ENCODE peak calls at places on chromosomes 7 and 10, in ten cellular contexts. One of them, this sample, is unnamed.

GRCh38 chr7:112985377-112985987 is 101.1 kb downstream of the GPR85 start:
- DNase-seq in activated T-helper 1 cell treated with anti-CD3 and anti-CD28 coated beads, Interleukin-12 subunit alpha, Interleukin-12 subunit beta, Interleukin-2, Interleukin-4 antibody, amounts not matched to agents 30 ng/mL and 10 ng/mL and 1 ng/mL, durations not matched to agents 14 hours and 24 hours and 36 hours: no peak
- DNase-seq in fibroblast of pulmonary artery: peak; percentile 54
- DNase-seq in RPMI7951: peak; percentile 60
- DNase-seq in fibroblast of lung: peak; percentile 69
- DNase-seq in stimulated activated CD8-positive, alpha-beta memory T cell treated with anti-CD3 and anti-CD28 coated beads, Interleukin-2, amount 100 ng/mL, for 48 hours: no peak
- DNase-seq in stromal cell of bone marrow: peak; percentile 41
- DNase-seq in mammary epithelial cell: peak; percentile 60
- DNase-seq in nucleus accumbens: no peak
- DNase-seq in H1: no peak
- DNase-seq in this sample: no peak

GRCh38 chr10:81367132-81367531 is 507.9 kb upstream of the NRG3 start:
- DNase-seq in activated T-helper 1 cell treated with anti-CD3 and anti-CD28 coated beads, Interleukin-12 subunit alpha, Interleukin-12 subunit beta, Interleukin-2, Interleukin-4 antibody, amounts not matched to agents 30 ng/mL and 10 ng/mL and 1 ng/mL, durations not matched to agents 14 hours and 24 hours and 36 hours: no peak
- DNase-seq in fibroblast of pulmonary artery: no peak
- DNase-seq in RPMI7951: no peak
- DNase-seq in fibroblast of lung: no peak
- DNase-seq in stimulated activated CD8-positive, alpha-beta memory T cell treated with anti-CD3 and anti-CD28 coated beads, Interleukin-2, amount 100 ng/mL, for 48 hours: no peak
- DNase-seq in stromal cell of bone marrow: no peak
- DNase-seq in mammary epithelial cell: no peak
- DNase-seq in nucleus accumbens: no peak
- DNase-seq in H1: no peak
- DNase-seq in this sample: no peak

GRCh38 chr7:17719998-17720397 is 220.3 kb downstream of the SNX13 start:
- DNase-seq in activated T-helper 1 cell treated with anti-CD3 and anti-CD28 coated beads, Interleukin-12 subunit alpha, Interleukin-12 subunit beta, Interleukin-2, Interleukin-4 antibody, amounts not matched to agents 30 ng/mL and 10 ng/mL and 1 ng/mL, durations not matched to agents 14 hours and 24 hours and 36 hours: no peak
- DNase-seq in fibroblast of pulmonary artery: no peak
- DNase-seq in RPMI7951: peak; percentile 18
- DNase-seq in fibroblast of lung: no peak
- DNase-seq in stimulated activated CD8-positive, alpha-beta memory T cell treated with anti-CD3 and anti-CD28 coated beads, Interleukin-2, amount 100 ng/mL, for 48 hours: no peak
- DNase-seq in stromal cell of bone marrow: no peak
- DNase-seq in mammary epithelial cell: no peak
- DNase-seq in nucleus accumbens: no peak
- DNase-seq in H1: no peak
- DNase-seq in this sample: no peak

GRCh38 chr10:79320785-79321493 is 26.3 kb upstream of the PPIF start:
- DNase-seq in activated T-helper 1 cell treated with anti-CD3 and anti-CD28 coated beads, Interleukin-12 subunit alpha, Interleukin-12 subunit beta, Interleukin-2, Interleukin-4 antibody, amounts not matched to agents 30 ng/mL and 10 ng/mL and 1 ng/mL, durations not matched to agents 14 hours and 24 hours and 36 hours: no peak
- DNase-seq in fibroblast of pulmonary artery: peak; percentile 83
- DNase-seq in RPMI7951: peak; percentile 97
- DNase-seq in fibroblast of lung: peak; percentile 84
- DNase-seq in stimulated activated CD8-positive, alpha-beta memory T cell treated with anti-CD3 and anti-CD28 coated beads, Interleukin-2, amount 100 ng/mL, for 48 hours: no peak
- DNase-seq in stromal cell of bone marrow: peak; percentile 89
- DNase-seq in mammary epithelial cell: peak; percentile 99
- DNase-seq in nucleus accumbens: no peak
- DNase-seq in H1: no peak
- DNase-seq in this sample: peak; percentile 29

GRCh38 chr10:102422586-102423129 is 2.0 kb downstream of the FBXL15 start:
- DNase-seq in activated T-helper 1 cell treated with anti-CD3 and anti-CD28 coated beads, Interleukin-12 subunit alpha, Interleukin-12 subunit beta, Interleukin-2, Interleukin-4 antibody, amounts not matched to agents 30 ng/mL and 10 ng/mL and 1 ng/mL, durations not matched to agents 14 hours and 24 hours and 36 hours: peak; percentile 56
- DNase-seq in fibroblast of pulmonary artery: peak; percentile 76
- DNase-seq in RPMI7951: peak; percentile 64
- DNase-seq in fibroblast of lung: peak; percentile 62
- DNase-seq in stimulated activated CD8-positive, alpha-beta memory T cell treated with anti-CD3 and anti-CD28 coated beads, Interleukin-2, amount 100 ng/mL, for 48 hours: no peak
- DNase-seq in stromal cell of bone marrow: peak; percentile 43
- DNase-seq in mammary epithelial cell: peak; percentile 66
- DNase-seq in nucleus accumbens: peak; percentile 38
- DNase-seq in H1: peak; percentile 67
- DNase-seq in this sample: peak; percentile 47

GRCh38 chr7:84022686-84023308 is 171.8 kb downstream of the SEMA3A start:
- DNase-seq in activated T-helper 1 cell treated with anti-CD3 and anti-CD28 coated beads, Interleukin-12 subunit alpha, Interleukin-12 subunit beta, Interleukin-2, Interleukin-4 antibody, amounts not matched to agents 30 ng/mL and 10 ng/mL and 1 ng/mL, durations not matched to agents 14 hours and 24 hours and 36 hours: no peak
- DNase-seq in fibroblast of pulmonary artery: no peak
- DNase-seq in RPMI7951: no peak
- DNase-seq in fibroblast of lung: peak; percentile 53
- DNase-seq in stimulated activated CD8-positive, alpha-beta memory T cell treated with anti-CD3 and anti-CD28 coated beads, Interleukin-2, amount 100 ng/mL, for 48 hours: no peak
- DNase-seq in stromal cell of bone marrow: no peak
- DNase-seq in mammary epithelial cell: peak; percentile 5
- DNase-seq in nucleus accumbens: no peak
- DNase-seq in H1: no peak
- DNase-seq in this sample: no peak

GRCh38 chr7:70833726-70834125 is 298.2 kb upstream of the GALNT17 start:
- DNase-seq in activated T-helper 1 cell treated with anti-CD3 and anti-CD28 coated beads, Interleukin-12 subunit alpha, Interleukin-12 subunit beta, Interleukin-2, Interleukin-4 antibody, amounts not matched to agents 30 ng/mL and 10 ng/mL and 1 ng/mL, durations not matched to agents 14 hours and 24 hours and 36 hours: no peak
- DNase-seq in fibroblast of pulmonary artery: peak; percentile 68
- DNase-seq in RPMI7951: peak; percentile 5
- DNase-seq in fibroblast of lung: peak; percentile 95
- DNase-seq in stimulated activated CD8-positive, alpha-beta memory T cell treated with anti-CD3 and anti-CD28 coated beads, Interleukin-2, amount 100 ng/mL, for 48 hours: no peak
- DNase-seq in stromal cell of bone marrow: peak; percentile 19
- DNase-seq in mammary epithelial cell: peak; percentile 95
- DNase-seq in nucleus accumbens: no peak
- DNase-seq in H1: no peak
- DNase-seq in this sample: no peak

GRCh38 chr10:93826355-93826754 is 67.4 kb upstream of the SLC35G1 start:
- DNase-seq in activated T-helper 1 cell treated with anti-CD3 and anti-CD28 coated beads, Interleukin-12 subunit alpha, Interleukin-12 subunit beta, Interleukin-2, Interleukin-4 antibody, amounts not matched to agents 30 ng/mL and 10 ng/mL and 1 ng/mL, durations not matched to agents 14 hours and 24 hours and 36 hours: no peak
- DNase-seq in fibroblast of pulmonary artery: no peak
- DNase-seq in RPMI7951: peak; percentile 31
- DNase-seq in fibroblast of lung: peak; percentile 20
- DNase-seq in stimulated activated CD8-positive, alpha-beta memory T cell treated with anti-CD3 and anti-CD28 coated beads, Interleukin-2, amount 100 ng/mL, for 48 hours: no peak
- DNase-seq in stromal cell of bone marrow: no peak
- DNase-seq in mammary epithelial cell: no peak
- DNase-seq in nucleus accumbens: no peak
- DNase-seq in H1: no peak
- DNase-seq in this sample: no peak

GRCh38 chr10:78292987-78293865 is 259.6 kb downstream of the RPS24 start:
- DNase-seq in activated T-helper 1 cell treated with anti-CD3 and anti-CD28 coated beads, Interleukin-12 subunit alpha, Interleukin-12 subunit beta, Interleukin-2, Interleukin-4 antibody, amounts not matched to agents 30 ng/mL and 10 ng/mL and 1 ng/mL, durations not matched to agents 14 hours and 24 hours and 36 hours: no peak
- DNase-seq in fibroblast of pulmonary artery: no peak
- DNase-seq in RPMI7951: peak; percentile 51
- DNase-seq in fibroblast of lung: peak; percentile 45
- DNase-seq in stimulated activated CD8-positive, alpha-beta memory T cell treated with anti-CD3 and anti-CD28 coated beads, Interleukin-2, amount 100 ng/mL, for 48 hours: no peak
- DNase-seq in stromal cell of bone marrow: no peak
- DNase-seq in mammary epithelial cell: no peak
- DNase-seq in nucleus accumbens: no peak
- DNase-seq in H1: no peak
- DNase-seq in this sample: no peak

GRCh38 chr7:19871102-19871501 is 97.7 kb upstream of the TMEM196 start:
- DNase-seq in activated T-helper 1 cell treated with anti-CD3 and anti-CD28 coated beads, Interleukin-12 subunit alpha, Interleukin-12 subunit beta, Interleukin-2, Interleukin-4 antibody, amounts not matched to agents 30 ng/mL and 10 ng/mL and 1 ng/mL, durations not matched to agents 14 hours and 24 hours and 36 hours: no peak
- DNase-seq in fibroblast of pulmonary artery: no peak
- DNase-seq in RPMI7951: no peak
- DNase-seq in fibroblast of lung: no peak
- DNase-seq in stimulated activated CD8-positive, alpha-beta memory T cell treated with anti-CD3 and anti-CD28 coated beads, Interleukin-2, amount 100 ng/mL, for 48 hours: no peak
- DNase-seq in stromal cell of bone marrow: no peak
- DNase-seq in mammary epithelial cell: no peak
- DNase-seq in nucleus accumbens: no peak
- DNase-seq in H1: no peak
- DNase-seq in this sample: no peak

GRCh38 chr7:32887395-32887794 is 4.2 kb downstream of the KBTBD2 start:
- DNase-seq in activated T-helper 1 cell treated with anti-CD3 and anti-CD28 coated beads, Interleukin-12 subunit alpha, Interleukin-12 subunit beta, Interleukin-2, Interleukin-4 antibody, amounts not matched to agents 30 ng/mL and 10 ng/mL and 1 ng/mL, durations not matched to agents 14 hours and 24 hours and 36 hours: no peak
- DNase-seq in fibroblast of pulmonary artery: no peak
- DNase-seq in RPMI7951: no peak
- DNase-seq in fibroblast of lung: no peak
- DNase-seq in stimulated activated CD8-positive, alpha-beta memory T cell treated with anti-CD3 and anti-CD28 coated beads, Interleukin-2, amount 100 ng/mL, for 48 hours: no peak
- DNase-seq in stromal cell of bone marrow: no peak
- DNase-seq in mammary epithelial cell: no peak
- DNase-seq in nucleus accumbens: no peak
- DNase-seq in H1: no peak
- DNase-seq in this sample: no peak

GRCh38 chr10:78389419-78389818 is 355.8 kb downstream of the RPS24 start:
- DNase-seq in activated T-helper 1 cell treated with anti-CD3 and anti-CD28 coated beads, Interleukin-12 subunit alpha, Interleukin-12 subunit beta, Interleukin-2, Interleukin-4 antibody, amounts not matched to agents 30 ng/mL and 10 ng/mL and 1 ng/mL, durations not matched to agents 14 hours and 24 hours and 36 hours: no peak
- DNase-seq in fibroblast of pulmonary artery: no peak
- DNase-seq in RPMI7951: no peak
- DNase-seq in fibroblast of lung: no peak
- DNase-seq in stimulated activated CD8-positive, alpha-beta memory T cell treated with anti-CD3 and anti-CD28 coated beads, Interleukin-2, amount 100 ng/mL, for 48 hours: no peak
- DNase-seq in stromal cell of bone marrow: no peak
- DNase-seq in mammary epithelial cell: no peak
- DNase-seq in nucleus accumbens: no peak
- DNase-seq in H1: no peak
- DNase-seq in this sample: no peak

GRCh38 chr7:35267372-35267771 is 13.5 kb upstream of the TBX20 start:
- DNase-seq in activated T-helper 1 cell treated with anti-CD3 and anti-CD28 coated beads, Interleukin-12 subunit alpha, Interleukin-12 subunit beta, Interleukin-2, Interleukin-4 antibody, amounts not matched to agents 30 ng/mL and 10 ng/mL and 1 ng/mL, durations not matched to agents 14 hours and 24 hours and 36 hours: no peak
- DNase-seq in fibroblast of pulmonary artery: no peak
- DNase-seq in RPMI7951: no peak
- DNase-seq in fibroblast of lung: no peak
- DNase-seq in stimulated activated CD8-positive, alpha-beta memory T cell treated with anti-CD3 and anti-CD28 coated beads, Interleukin-2, amount 100 ng/mL, for 48 hours: no peak
- DNase-seq in stromal cell of bone marrow: no peak
- DNase-seq in mammary epithelial cell: no peak
- DNase-seq in nucleus accumbens: no peak
- DNase-seq in H1: no peak
- DNase-seq in this sample: no peak

GRCh38 chr10:121104476-121105111 is 253.4 kb downstream of the WDR11 start:
- DNase-seq in activated T-helper 1 cell treated with anti-CD3 and anti-CD28 coated beads, Interleukin-12 subunit alpha, Interleukin-12 subunit beta, Interleukin-2, Interleukin-4 antibody, amounts not matched to agents 30 ng/mL and 10 ng/mL and 1 ng/mL, durations not matched to agents 14 hours and 24 hours and 36 hours: no peak
- DNase-seq in fibroblast of pulmonary artery: no peak
- DNase-seq in RPMI7951: no peak
- DNase-seq in fibroblast of lung: no peak
- DNase-seq in stimulated activated CD8-positive, alpha-beta memory T cell treated with anti-CD3 and anti-CD28 coated beads, Interleukin-2, amount 100 ng/mL, for 48 hours: no peak
- DNase-seq in stromal cell of bone marrow: no peak
- DNase-seq in mammary epithelial cell: peak; percentile 19
- DNase-seq in nucleus accumbens: no peak
- DNase-seq in H1: no peak
- DNase-seq in this sample: no peak

GRCh38 chr10:76432274-76433012 is 1001.0 kb downstream of the LRMDA start:
- DNase-seq in activated T-helper 1 cell treated with anti-CD3 and anti-CD28 coated beads, Interleukin-12 subunit alpha, Interleukin-12 subunit beta, Interleukin-2, Interleukin-4 antibody, amounts not matched to agents 30 ng/mL and 10 ng/mL and 1 ng/mL, durations not matched to agents 14 hours and 24 hours and 36 hours: no peak
- DNase-seq in fibroblast of pulmonary artery: peak; percentile 75
- DNase-seq in RPMI7951: peak; percentile 87
- DNase-seq in fibroblast of lung: peak; percentile 90
- DNase-seq in stimulated activated CD8-positive, alpha-beta memory T cell treated with anti-CD3 and anti-CD28 coated beads, Interleukin-2, amount 100 ng/mL, for 48 hours: no peak
- DNase-seq in stromal cell of bone marrow: peak; percentile 85
- DNase-seq in mammary epithelial cell: peak; percentile 74
- DNase-seq in nucleus accumbens: no peak
- DNase-seq in H1: no peak
- DNase-seq in this sample: no peak

GRCh38 chr10:8047452-8048280 is 6.8 kb upstream of the GATA3 start:
- DNase-seq in activated T-helper 1 cell treated with anti-CD3 and anti-CD28 coated beads, Interleukin-12 subunit alpha, Interleukin-12 subunit beta, Interleukin-2, Interleukin-4 antibody, amounts not matched to agents 30 ng/mL and 10 ng/mL and 1 ng/mL, durations not matched to agents 14 hours and 24 hours and 36 hours: no peak
- DNase-seq in fibroblast of pulmonary artery: no peak
- DNase-seq in RPMI7951: no peak
- DNase-seq in fibroblast of lung: no peak
- DNase-seq in stimulated activated CD8-positive, alpha-beta memory T cell treated with anti-CD3 and anti-CD28 coated beads, Interleukin-2, amount 100 ng/mL, for 48 hours: no peak
- DNase-seq in stromal cell of bone marrow: no peak
- DNase-seq in mammary epithelial cell: no peak
- DNase-seq in nucleus accumbens: no peak
- DNase-seq in H1: no peak
- DNase-seq in this sample: no peak

GRCh38 chr10:76341740-76342139 is 910.3 kb downstream of the LRMDA start:
- DNase-seq in activated T-helper 1 cell treated with anti-CD3 and anti-CD28 coated beads, Interleukin-12 subunit alpha, Interleukin-12 subunit beta, Interleukin-2, Interleukin-4 antibody, amounts not matched to agents 30 ng/mL and 10 ng/mL and 1 ng/mL, durations not matched to agents 14 hours and 24 hours and 36 hours: no peak
- DNase-seq in fibroblast of pulmonary artery: no peak
- DNase-seq in RPMI7951: no peak
- DNase-seq in fibroblast of lung: no peak
- DNase-seq in stimulated activated CD8-positive, alpha-beta memory T cell treated with anti-CD3 and anti-CD28 coated beads, Interleukin-2, amount 100 ng/mL, for 48 hours: no peak
- DNase-seq in stromal cell of bone marrow: no peak
- DNase-seq in mammary epithelial cell: no peak
- DNase-seq in nucleus accumbens: no peak
- DNase-seq in H1: no peak
- DNase-seq in this sample: no peak

GRCh38 chr10:73509695-73510094 is 13.9 kb upstream of the PPP3CB start:
- DNase-seq in activated T-helper 1 cell treated with anti-CD3 and anti-CD28 coated beads, Interleukin-12 subunit alpha, Interleukin-12 subunit beta, Interleukin-2, Interleukin-4 antibody, amounts not matched to agents 30 ng/mL and 10 ng/mL and 1 ng/mL, durations not matched to agents 14 hours and 24 hours and 36 hours: no peak
- DNase-seq in fibroblast of pulmonary artery: no peak
- DNase-seq in RPMI7951: no peak
- DNase-seq in fibroblast of lung: no peak
- DNase-seq in stimulated activated CD8-positive, alpha-beta memory T cell treated with anti-CD3 and anti-CD28 coated beads, Interleukin-2, amount 100 ng/mL, for 48 hours: no peak
- DNase-seq in stromal cell of bone marrow: no peak
- DNase-seq in mammary epithelial cell: no peak
- DNase-seq in nucleus accumbens: no peak
- DNase-seq in H1: no peak
- DNase-seq in this sample: no peak

GRCh38 chr7:80611353-80611752 is 27.1 kb upstream of the CD36 start:
- DNase-seq in activated T-helper 1 cell treated with anti-CD3 and anti-CD28 coated beads, Interleukin-12 subunit alpha, Interleukin-12 subunit beta, Interleukin-2, Interleukin-4 antibody, amounts not matched to agents 30 ng/mL and 10 ng/mL and 1 ng/mL, durations not matched to agents 14 hours and 24 hours and 36 hours: no peak
- DNase-seq in fibroblast of pulmonary artery: no peak
- DNase-seq in RPMI7951: no peak
- DNase-seq in fibroblast of lung: no peak
- DNase-seq in stimulated activated CD8-positive, alpha-beta memory T cell treated with anti-CD3 and anti-CD28 coated beads, Interleukin-2, amount 100 ng/mL, for 48 hours: no peak
- DNase-seq in stromal cell of bone marrow: no peak
- DNase-seq in mammary epithelial cell: no peak
- DNase-seq in nucleus accumbens: no peak
- DNase-seq in H1: no peak
- DNase-seq in this sample: no peak

GRCh38 chr10:124197301-124198148 is 104.1 kb upstream of the CHST15 start:
- DNase-seq in activated T-helper 1 cell treated with anti-CD3 and anti-CD28 coated beads, Interleukin-12 subunit alpha, Interleukin-12 subunit beta, Interleukin-2, Interleukin-4 antibody, amounts not matched to agents 30 ng/mL and 10 ng/mL and 1 ng/mL, durations not matched to agents 14 hours and 24 hours and 36 hours: no peak
- DNase-seq in fibroblast of pulmonary artery: no peak
- DNase-seq in RPMI7951: peak; percentile 35
- DNase-seq in fibroblast of lung: no peak
- DNase-seq in stimulated activated CD8-positive, alpha-beta memory T cell treated with anti-CD3 and anti-CD28 coated beads, Interleukin-2, amount 100 ng/mL, for 48 hours: no peak
- DNase-seq in stromal cell of bone marrow: no peak
- DNase-seq in mammary epithelial cell: no peak
- DNase-seq in nucleus accumbens: peak; percentile 11
- DNase-seq in H1: no peak
- DNase-seq in this sample: peak; percentile 16

GRCh38 chr7:133551471-133551870 is 298.6 kb downstream of the EXOC4 start:
- DNase-seq in activated T-helper 1 cell treated with anti-CD3 and anti-CD28 coated beads, Interleukin-12 subunit alpha, Interleukin-12 subunit beta, Interleukin-2, Interleukin-4 antibody, amounts not matched to agents 30 ng/mL and 10 ng/mL and 1 ng/mL, durations not matched to agents 14 hours and 24 hours and 36 hours: no peak
- DNase-seq in fibroblast of pulmonary artery: no peak
- DNase-seq in RPMI7951: no peak
- DNase-seq in fibroblast of lung: no peak
- DNase-seq in stimulated activated CD8-positive, alpha-beta memory T cell treated with anti-CD3 and anti-CD28 coated beads, Interleukin-2, amount 100 ng/mL, for 48 hours: no peak
- DNase-seq in stromal cell of bone marrow: no peak
- DNase-seq in mammary epithelial cell: no peak
- DNase-seq in nucleus accumbens: no peak
- DNase-seq in H1: no peak
- DNase-seq in this sample: no peak

GRCh38 chr10:75229961-75230360 is 5.8 kb downstream of the COMTD1 start:
- DNase-seq in activated T-helper 1 cell treated with anti-CD3 and anti-CD28 coated beads, Interleukin-12 subunit alpha, Interleukin-12 subunit beta, Interleukin-2, Interleukin-4 antibody, amounts not matched to agents 30 ng/mL and 10 ng/mL and 1 ng/mL, durations not matched to agents 14 hours and 24 hours and 36 hours: no peak
- DNase-seq in fibroblast of pulmonary artery: peak; percentile 59
- DNase-seq in RPMI7951: peak; percentile 14
- DNase-seq in fibroblast of lung: peak; percentile 55
- DNase-seq in stimulated activated CD8-positive, alpha-beta memory T cell treated with anti-CD3 and anti-CD28 coated beads, Interleukin-2, amount 100 ng/mL, for 48 hours: no peak
- DNase-seq in stromal cell of bone marrow: no peak
- DNase-seq in mammary epithelial cell: no peak
- DNase-seq in nucleus accumbens: no peak
- DNase-seq in H1: no peak
- DNase-seq in this sample: no peak

GRCh38 chr10:63935705-63936104 is 414.5 kb downstream of the REEP3 start:
- DNase-seq in activated T-helper 1 cell treated with anti-CD3 and anti-CD28 coated beads, Interleukin-12 subunit alpha, Interleukin-12 subunit beta, Interleukin-2, Interleukin-4 antibody, amounts not matched to agents 30 ng/mL and 10 ng/mL and 1 ng/mL, durations not matched to agents 14 hours and 24 hours and 36 hours: no peak
- DNase-seq in fibroblast of pulmonary artery: peak; percentile 3
- DNase-seq in RPMI7951: peak; percentile 5
- DNase-seq in fibroblast of lung: no peak
- DNase-seq in stimulated activated CD8-positive, alpha-beta memory T cell treated with anti-CD3 and anti-CD28 coated beads, Interleukin-2, amount 100 ng/mL, for 48 hours: no peak
- DNase-seq in stromal cell of bone marrow: no peak
- DNase-seq in mammary epithelial cell: no peak
- DNase-seq in nucleus accumbens: no peak
- DNase-seq in H1: no peak
- DNase-seq in this sample: no peak

GRCh38 chr7:44062903-44063295 is 2.5 kb downstream of the PGAM2 start:
- DNase-seq in activated T-helper 1 cell treated with anti-CD3 and anti-CD28 coated beads, Interleukin-12 subunit alpha, Interleukin-12 subunit beta, Interleukin-2, Interleukin-4 antibody, amounts not matched to agents 30 ng/mL and 10 ng/mL and 1 ng/mL, durations not matched to agents 14 hours and 24 hours and 36 hours: no peak
- DNase-seq in fibroblast of pulmonary artery: no peak
- DNase-seq in RPMI7951: no peak
- DNase-seq in fibroblast of lung: no peak
- DNase-seq in stimulated activated CD8-positive, alpha-beta memory T cell treated with anti-CD3 and anti-CD28 coated beads, Interleukin-2, amount 100 ng/mL, for 48 hours: no peak
- DNase-seq in stromal cell of bone marrow: no peak
- DNase-seq in mammary epithelial cell: no peak
- DNase-seq in nucleus accumbens: no peak
- DNase-seq in H1: no peak
- DNase-seq in this sample: no peak

GRCh38 chr10:74924251-74924954 is 98.0 kb downstream of the KAT6B start:
- DNase-seq in activated T-helper 1 cell treated with anti-CD3 and anti-CD28 coated beads, Interleukin-12 subunit alpha, Interleukin-12 subunit beta, Interleukin-2, Interleukin-4 antibody, amounts not matched to agents 30 ng/mL and 10 ng/mL and 1 ng/mL, durations not matched to agents 14 hours and 24 hours and 36 hours: no peak
- DNase-seq in fibroblast of pulmonary artery: peak; percentile 93
- DNase-seq in RPMI7951: peak; percentile 83
- DNase-seq in fibroblast of lung: peak; percentile 97
- DNase-seq in stimulated activated CD8-positive, alpha-beta memory T cell treated with anti-CD3 and anti-CD28 coated beads, Interleukin-2, amount 100 ng/mL, for 48 hours: no peak
- DNase-seq in stromal cell of bone marrow: peak; percentile 91
- DNase-seq in mammary epithelial cell: peak; percentile 87
- DNase-seq in nucleus accumbens: no peak
- DNase-seq in H1: no peak
- DNase-seq in this sample: no peak

GRCh38 chr10:104334965-104335650 is 3.2 kb downstream of the ITPRIP start:
- DNase-seq in activated T-helper 1 cell treated with anti-CD3 and anti-CD28 coated beads, Interleukin-12 subunit alpha, Interleukin-12 subunit beta, Interleukin-2, Interleukin-4 antibody, amounts not matched to agents 30 ng/mL and 10 ng/mL and 1 ng/mL, durations not matched to agents 14 hours and 24 hours and 36 hours: no peak
- DNase-seq in fibroblast of pulmonary artery: peak; percentile 37
- DNase-seq in RPMI7951: no peak
- DNase-seq in fibroblast of lung: no peak
- DNase-seq in stimulated activated CD8-positive, alpha-beta memory T cell treated with anti-CD3 and anti-CD28 coated beads, Interleukin-2, amount 100 ng/mL, for 48 hours: no peak
- DNase-seq in stromal cell of bone marrow: no peak
- DNase-seq in mammary epithelial cell: peak; percentile 33
- DNase-seq in nucleus accumbens: no peak
- DNase-seq in H1: no peak
- DNase-seq in this sample: no peak

GRCh38 chr10:4046722-4047354 is 261.8 kb upstream of the KLF6 start:
- DNase-seq in activated T-helper 1 cell treated with anti-CD3 and anti-CD28 coated beads, Interleukin-12 subunit alpha, Interleukin-12 subunit beta, Interleukin-2, Interleukin-4 antibody, amounts not matched to agents 30 ng/mL and 10 ng/mL and 1 ng/mL, durations not matched to agents 14 hours and 24 hours and 36 hours: no peak
- DNase-seq in fibroblast of pulmonary artery: no peak
- DNase-seq in RPMI7951: no peak
- DNase-seq in fibroblast of lung: no peak
- DNase-seq in stimulated activated CD8-positive, alpha-beta memory T cell treated with anti-CD3 and anti-CD28 coated beads, Interleukin-2, amount 100 ng/mL, for 48 hours: no peak
- DNase-seq in stromal cell of bone marrow: no peak
- DNase-seq in mammary epithelial cell: no peak
- DNase-seq in nucleus accumbens: no peak
- DNase-seq in H1: no peak
- DNase-seq in this sample: no peak

GRCh38 chr10:100978896-100979185 is 8.5 kb downstream of the MRPL43 start:
- DNase-seq in activated T-helper 1 cell treated with anti-CD3 and anti-CD28 coated beads, Interleukin-12 subunit alpha, Interleukin-12 subunit beta, Interleukin-2, Interleukin-4 antibody, amounts not matched to agents 30 ng/mL and 10 ng/mL and 1 ng/mL, durations not matched to agents 14 hours and 24 hours and 36 hours: no peak
- DNase-seq in fibroblast of pulmonary artery: no peak
- DNase-seq in RPMI7951: no peak
- DNase-seq in fibroblast of lung: no peak
- DNase-seq in stimulated activated CD8-positive, alpha-beta memory T cell treated with anti-CD3 and anti-CD28 coated beads, Interleukin-2, amount 100 ng/mL, for 48 hours: no peak
- DNase-seq in stromal cell of bone marrow: no peak
- DNase-seq in mammary epithelial cell: no peak
- DNase-seq in nucleus accumbens: no peak
- DNase-seq in H1: no peak
- DNase-seq in this sample: no peak

This sample was measured in anterior cingulate cortex.